ENCODE peak calls at places on chromosomes 5 and 9, in five cellular contexts. One of them, this sample, is unnamed.

GRCh38 chr5:38515648-38516047 is 40.8 kb downstream of the LIFR start:
- DNase-seq in A673: no peak
- DNase-seq in neuronal stem cell: no peak
- DNase-seq in uterus: peak; percentile 22
- DNase-seq in PC-9: no peak
- DNase-seq in this sample: no peak

GRCh38 chr9:96813607-96814006 is 35.7 kb upstream of the ZNF510 start:
- DNase-seq in A673: no peak
- DNase-seq in neuronal stem cell: no peak
- DNase-seq in uterus: no peak
- DNase-seq in PC-9: no peak
- DNase-seq in this sample: no peak

GRCh38 chr5:36908544-36909260 is 32.1 kb downstream of the NIPBL start:
- DNase-seq in A673: no peak
- DNase-seq in neuronal stem cell: no peak
- DNase-seq in uterus: no peak
- DNase-seq in PC-9: no peak
- DNase-seq in this sample: no peak

GRCh38 chr5:34597034-34597433 is 59.1 kb upstream of the RAI14 start:
- DNase-seq in A673: no peak
- DNase-seq in neuronal stem cell: no peak
- DNase-seq in uterus: peak; percentile 40
- DNase-seq in PC-9: no peak
- DNase-seq in this sample: no peak

GRCh38 chr9:69696802-69697201 is 24.6 kb upstream of the APBA1 start:
- DNase-seq in A673: no peak
- DNase-seq in neuronal stem cell: no peak
- DNase-seq in uterus: no peak
- DNase-seq in PC-9: no peak
- DNase-seq in this sample: no peak

GRCh38 chr9:9670454-9670853 is 942.3 kb downstream of the PTPRD start:
- DNase-seq in A673: no peak
- DNase-seq in neuronal stem cell: no peak
- DNase-seq in uterus: no peak
- DNase-seq in PC-9: no peak
- DNase-seq in this sample: no peak

GRCh38 chr9:123353041-123353440 is 3.0 kb upstream of the CRB2 start:
- DNase-seq in A673: no peak
- DNase-seq in neuronal stem cell: no peak
- DNase-seq in uterus: no peak
- DNase-seq in PC-9: no peak
- DNase-seq in this sample: no peak

GRCh38 chr5:135220394-135221186 is 178.4 kb downstream of the MACROH2A1 start:
- DNase-seq in A673: no peak
- DNase-seq in neuronal stem cell: no peak
- DNase-seq in uterus: no peak
- DNase-seq in PC-9: no peak
- DNase-seq in this sample: no peak

GRCh38 chr5:10162468-10162867 is 87.2 kb downstream of the ATPSCKMT start:
- DNase-seq in A673: no peak
- DNase-seq in neuronal stem cell: no peak
- DNase-seq in uterus: no peak
- DNase-seq in PC-9: no peak
- DNase-seq in this sample: no peak

GRCh38 chr9:31519424-31519823 is 865.0 kb upstream of the ACO1 start:
- DNase-seq in A673: no peak
- DNase-seq in neuronal stem cell: no peak
- DNase-seq in uterus: no peak
- DNase-seq in PC-9: no peak
- DNase-seq in this sample: no peak

DNA sequence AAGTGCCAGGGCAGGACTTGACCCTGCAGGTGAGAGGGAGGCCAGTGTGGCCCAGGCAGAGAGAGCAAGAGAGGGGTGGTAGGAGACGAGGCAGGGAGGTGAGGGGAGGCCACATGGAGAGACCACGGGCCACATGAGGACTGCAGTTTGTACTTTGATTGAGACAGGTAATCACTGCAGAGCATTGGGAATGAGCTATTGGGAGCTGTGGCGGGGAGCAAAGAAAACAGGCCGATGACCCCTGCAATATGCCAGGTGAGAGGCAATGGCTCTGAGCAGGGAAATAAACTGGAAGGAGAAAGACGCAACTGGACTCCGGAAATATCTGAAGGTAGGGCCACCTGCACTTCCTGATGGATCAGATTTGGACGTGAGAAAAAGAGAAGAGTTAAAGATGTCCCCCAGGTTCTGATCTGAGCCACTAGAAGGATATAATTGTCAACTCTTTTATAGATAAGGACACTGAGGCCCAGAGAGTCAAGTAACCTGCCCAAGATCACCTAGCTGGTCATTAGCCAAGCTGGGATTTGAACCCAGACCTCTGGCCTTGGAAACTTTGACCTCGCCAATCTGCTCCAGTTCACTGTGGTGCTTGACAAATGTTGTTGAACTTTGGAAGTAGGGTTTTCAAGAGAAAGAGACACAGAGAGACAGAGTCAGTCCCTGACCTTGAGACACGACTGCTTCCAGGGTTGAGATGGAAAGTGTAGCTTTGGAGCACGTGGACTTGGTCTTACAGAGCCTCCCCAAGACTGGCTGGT is 42.3 kb downstream of the DUSP1 start:
- DNase-seq in A673: no peak
- DNase-seq in neuronal stem cell: no peak
- DNase-seq in uterus: no peak
- DNase-seq in PC-9: no peak
- DNase-seq in this sample: no peak
- H3K4me1 ChIP-seq in A673: no peaks in the 10 kb centered on the region
- H3K4me1 ChIP-seq in neuronal stem cell: peaks cover 3% of the 10 kb centered on the region
- H3K4me1 ChIP-seq in uterus: peaks cover 10% of the 10 kb centered on the region
- H3K4me1 ChIP-seq in PC-9: peaks cover 30% of the 10 kb centered on the region
- H3K4me1 ChIP-seq in this sample: peaks cover 5% of the 10 kb centered on the region

DNA sequence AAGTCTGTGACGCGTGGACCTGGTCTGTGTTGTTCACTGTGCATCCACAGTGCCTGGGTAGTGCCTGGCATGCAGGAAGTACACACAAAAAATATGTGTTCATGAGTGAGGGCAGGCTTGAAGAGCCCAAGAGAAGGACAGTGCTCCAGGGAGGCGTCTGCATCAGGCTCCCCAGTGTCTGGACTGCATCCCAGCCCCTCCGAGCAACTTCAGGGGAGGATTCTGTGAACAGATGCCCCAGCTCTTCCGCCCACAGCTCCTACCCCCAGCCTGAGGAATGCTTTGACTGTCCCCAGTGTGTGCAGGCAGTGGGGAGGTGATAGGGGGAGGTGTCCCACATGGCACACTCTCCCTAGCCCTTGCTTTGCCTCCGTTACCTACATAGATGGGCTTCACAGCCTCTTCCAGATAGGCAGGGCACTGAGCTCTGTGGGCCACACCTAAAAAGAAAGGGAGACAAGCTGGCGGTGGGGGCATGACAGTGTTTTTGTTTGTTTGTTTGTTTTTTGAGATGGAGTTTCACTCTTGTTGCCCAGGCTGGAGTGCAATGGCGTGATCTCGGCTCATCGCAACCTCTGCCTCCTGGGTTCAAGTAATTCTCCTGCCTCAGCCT is 25.4 kb downstream of the IRF1 start:
- DNase-seq in A673: no peak
- DNase-seq in neuronal stem cell: no peak
- DNase-seq in uterus: peak; percentile 10
- DNase-seq in PC-9: no peak
- DNase-seq in this sample: no peak
- H3K4me1 ChIP-seq in A673: peaks cover 17% of the 10 kb centered on the region
- H3K4me1 ChIP-seq in neuronal stem cell: peaks cover 10% of the 10 kb centered on the region
- H3K4me1 ChIP-seq in uterus: peaks cover 5% of the 10 kb centered on the region
- H3K4me1 ChIP-seq in PC-9: peaks cover 31% of the 10 kb centered on the region
- H3K4me1 ChIP-seq in this sample: peaks cover 38% of the 10 kb centered on the region

GRCh38 chr9:129323376-129323998 is 145.4 kb upstream of the IER5L start:
- DNase-seq in A673: no peak
- DNase-seq in neuronal stem cell: no peak
- DNase-seq in uterus: peak; percentile 33
- DNase-seq in PC-9: no peak
- DNase-seq in this sample: no peak
- H3K4me1 ChIP-seq in A673: peaks cover 30% of the 10 kb centered on the region
- H3K4me1 ChIP-seq in neuronal stem cell: peaks cover 19% of the 10 kb centered on the region
- H3K4me1 ChIP-seq in uterus: peaks cover 19% of the 10 kb centered on the region
- H3K4me1 ChIP-seq in PC-9: peaks cover 9% of the 10 kb centered on the region
- H3K4me1 ChIP-seq in this sample: peaks cover 3% of the 10 kb centered on the region

GRCh38 chr9:128125575-128126354 is 1.8 kb downstream of the PTGES2 start:
- DNase-seq in A673: no peak
- DNase-seq in neuronal stem cell: no peak
- DNase-seq in uterus: no peak
- DNase-seq in PC-9: no peak
- DNase-seq in this sample: no peak

GRCh38 chr9:128128836-128129590 is 1.5 kb upstream of the PTGES2 start:
- DNase-seq in A673: no peak
- DNase-seq in neuronal stem cell: no peak
- DNase-seq in uterus: no peak
- DNase-seq in PC-9: no peak
- DNase-seq in this sample: no peak

GRCh38 chr9:128124873-128125574 is 2.5 kb downstream of the PTGES2 start:
- DNase-seq in A673: peak; percentile 83
- DNase-seq in neuronal stem cell: peak; percentile 56
- DNase-seq in uterus: peak; percentile 56
- DNase-seq in PC-9: peak; percentile 85
- DNase-seq in this sample: no peak

GRCh38 chr9:128127568-128127989 is at the start of gene PTGES2:
- DNase-seq in A673: peak; percentile 93
- DNase-seq in neuronal stem cell: peak; percentile 76
- DNase-seq in uterus: peak; percentile 84
- DNase-seq in PC-9: peak; percentile 85
- DNase-seq in this sample: peak; percentile 79

DNA sequence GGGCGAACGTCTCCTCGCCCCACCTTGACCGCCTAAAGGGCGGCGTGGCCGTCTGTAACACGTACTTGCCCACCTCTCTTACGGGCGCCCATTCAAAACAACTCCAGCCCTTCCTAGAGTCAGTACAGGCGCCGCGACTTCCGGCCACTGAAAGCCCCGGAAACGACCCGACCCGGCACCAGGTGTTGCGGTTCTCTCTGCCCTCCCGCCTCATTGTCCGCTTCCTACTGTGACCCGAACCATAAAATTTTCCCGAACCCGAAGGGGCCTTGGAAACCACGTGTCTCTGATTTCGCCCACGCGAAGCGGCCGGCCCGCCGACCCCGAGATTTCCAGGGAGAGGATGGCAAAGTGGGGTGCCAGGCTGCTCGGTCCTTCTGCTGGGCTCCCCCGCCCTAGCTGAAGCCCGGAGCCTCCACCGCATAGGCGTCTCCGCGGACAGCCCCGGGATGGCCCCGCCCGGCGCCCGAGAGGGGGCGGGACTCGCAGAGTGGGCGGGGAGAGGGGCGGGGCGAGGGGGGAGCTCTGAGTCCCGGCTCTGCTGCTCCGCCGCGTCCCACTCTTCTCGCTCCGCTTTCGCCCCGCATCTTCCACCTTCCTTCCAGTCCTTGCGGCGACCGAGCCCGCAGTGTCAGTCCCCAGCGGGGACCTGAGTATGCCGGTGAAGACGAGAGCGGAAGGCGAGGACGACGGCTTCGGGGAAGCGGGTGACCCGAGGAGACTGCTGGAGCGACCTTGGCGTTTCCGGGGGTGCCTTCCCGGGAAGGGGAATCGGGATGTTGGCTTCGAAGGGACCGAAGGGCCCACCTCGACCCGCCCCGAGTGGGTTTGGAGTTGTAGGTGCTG is 684 bp upstream of the PTGES2 start:
- DNase-seq in A673: peak; percentile 95
- DNase-seq in neuronal stem cell: peak; percentile 91
- DNase-seq in uterus: peak; percentile 83
- DNase-seq in PC-9: peak; percentile 92
- DNase-seq in this sample: peak; percentile 82
- H3K4me1 ChIP-seq in A673: peaks cover 20% of the 10 kb centered on the region
- H3K4me1 ChIP-seq in neuronal stem cell: peaks cover 5% of the 10 kb centered on the region
- H3K4me1 ChIP-seq in uterus: peaks cover 14% of the 10 kb centered on the region
- H3K4me1 ChIP-seq in PC-9: peaks cover 22% of the 10 kb centered on the region
- H3K4me1 ChIP-seq in this sample: peaks cover 9% of the 10 kb centered on the region

GRCh38 chr5:124669300-124669648 is 77.2 kb downstream of the ZNF608 start:
- DNase-seq in A673: no peak
- DNase-seq in neuronal stem cell: no peak
- DNase-seq in uterus: no peak
- DNase-seq in PC-9: no peak
- DNase-seq in this sample: no peak
- H3K4me1 ChIP-seq in A673: peaks cover 6% of the 10 kb centered on the region
- H3K4me1 ChIP-seq in neuronal stem cell: peaks cover 24% of the 10 kb centered on the region
- H3K4me1 ChIP-seq in uterus: no peaks in the 10 kb centered on the region
- H3K4me1 ChIP-seq in PC-9: no peaks in the 10 kb centered on the region
- H3K4me1 ChIP-seq in this sample: peaks cover 8% of the 10 kb centered on the region